ENCODE peak calls at places on chromosome 11, in four cellular contexts. O is HFF-Myc, D is SJSA1, E is stomach. J is an unnamed sample.

GRCh38 chr11:19905280-19905853 is 192.7 kb downstream of the NAV2 start:
- DNase-seq in E (no peak), O (no peak), D (no peak), J (peak)

GRCh38 chr11:132992838-132993680 is 539.2 kb downstream of the OPCML start:
- DNase-seq in O (no peak), D (no peak), E (no peak), J (no peak)

GRCh38 chr11:112179601-112180000 is 4.3 kb downstream of the BCO2 start:
- DNase-seq in E (no peak), O (no peak), D (no peak), J (no peak)

GRCh38 chr11:62882428-62882742 is 1.7 kb downstream of the SLC3A2 start:
- DNase-seq in E (no peak), D (no peak), O (no peak), J (no peak)

GRCh38 chr11:27183672-27184457 is 143.2 kb downstream of the BBOX1 start:
- DNase-seq in D (peak), O (peak), E (peak), J (peak)

GRCh38 chr11:17839973-17840611 is 105.5 kb downstream of the KCNC1 start:
- DNase-seq in O (no peak), E (no peak), D (no peak), J (peak)

GRCh38 chr11:47980907-47981621 is 705 bp downstream of the PTPRJ start:
- DNase-seq in O (no peak), D (peak), E (peak), J (peak)

GRCh38 chr11:37511425-37511933 is 913.4 kb upstream of the RAG2 start:
- DNase-seq in E (no peak), O (no peak), D (no peak), J (no peak)

GRCh38 chr11:16226245-16226644 is 130.1 kb downstream of the SOX6 start:
- DNase-seq in E (peak), D (peak), O (peak), J (peak)

GRCh38 chr11:74492974-74493815 is at the start of gene LIPT2:
- DNase-seq in D (peak), O (peak), E (peak), J (peak)

GRCh38 chr11:4672470-4672869 is 25.2 kb downstream of the OR51E2 start:
- DNase-seq in O (no peak), D (no peak), E (no peak), J (no peak)

GRCh38 chr11:27158763-27159679 is 118.4 kb downstream of the BBOX1 start:
- DNase-seq in E (peak), D (peak), O (peak), J (peak)